ENCODE peak calls at places on chromosomes 16 and 17, in ten cellular contexts. G, Q, O, T, J, U, R, W, X and E are unnamed samples.
A peak's percentile ranks its signal among the peaks of the same experiment; 100 is the strongest.

GRCh38 chr17:29113334-29113733 is 66.9 kb downstream of the MYO18A start:
- DNase-seq in G (no peak), Q (no peak), O (no peak), T (no peak), J (no peak), U (no peak), R (no peak), W (no peak), X (no peak), E (peak; percentile 60)

GRCh38 chr17:37392024-37392590 is 14.5 kb downstream of the ACACA start:
- DNase-seq in G (no peak), Q (no peak), O (no peak), T (no peak), J (no peak), U (peak; percentile 87), R (no peak), W (no peak), X (no peak), E (no peak)

GRCh38 chr17:43442711-43443110 is 41.1 kb upstream of the DHX8 start:
- DNase-seq in G (no peak), Q (no peak), O (no peak), T (no peak), J (no peak), U (peak; percentile 73), R (no peak), W (no peak), X (no peak), E (no peak)

GRCh38 chr17:9241774-9242496 is 220.6 kb downstream of the NTN1 start:
- DNase-seq in G (no peak), Q (no peak), O (no peak), T (no peak), J (no peak), U (no peak), R (no peak), W (no peak), X (peak; percentile 54), E (no peak)

GRCh38 chr16:28482026-28482425 is 9.8 kb downstream of the CLN3 start:
- DNase-seq in G (no peak), Q (no peak), O (no peak), T (no peak), J (no peak), U (no peak), R (no peak), W (no peak), X (no peak), E (no peak)

GRCh38 chr17:80539022-80539421 is 5.6 kb upstream of the RPTOR start:
- DNase-seq in G (no peak), Q (no peak), O (no peak), T (peak; percentile 40), J (no peak), U (no peak), R (no peak), W (no peak), X (no peak), E (no peak)

GRCh38 chr17:44804301-44805061 is 25.6 kb downstream of the GJC1 start:
- DNase-seq in G (no peak), Q (no peak), O (no peak), T (no peak), J (peak; percentile 74), U (peak; percentile 25), R (no peak), W (no peak), X (peak; percentile 74), E (no peak)

GRCh38 chr16:12120331-12120981 is 143.9 kb downstream of the SNX29 start:
- DNase-seq in G (peak; percentile 36), Q (no peak), O (no peak), T (no peak), J (peak; percentile 52), U (no peak), R (no peak), W (no peak), X (peak; percentile 77), E (peak; percentile 33)

GRCh38 chr17:48555616-48556533 is 11.0 kb upstream of the HOXB2 start:
- DNase-seq in G (no peak), Q (no peak), O (no peak), T (no peak), J (no peak), U (no peak), R (no peak), W (no peak), X (no peak), E (no peak)